ENCODE peak calls at places on chromosome 18, in four cellular contexts. Q, V, U and Z are unnamed samples.

GRCh38 chr18:78102135-78102534 is 852.5 kb downstream of the GALR1 start:
- DNase-seq in Q (no peak), V (peak), U (no peak), Z (no peak)

GRCh38 chr18:44826418-44827259 is 146.0 kb downstream of the SETBP1 start:
- DNase-seq in Q (no peak), V (no peak), U (peak), Z (peak)

GRCh38 chr18:62500174-62500573 is 22.7 kb upstream of the ZCCHC2 start:
- DNase-seq in Q (no peak), V (no peak), U (no peak), Z (no peak)

GRCh38 chr18:56890632-56891031 is 239.5 kb downstream of the WDR7 start:
- DNase-seq in Q (no peak), V (no peak), U (no peak), Z (no peak)

GRCh38 chr18:68244786-68245185 is 470.1 kb downstream of the TMX3 start:
- DNase-seq in Q (no peak), V (no peak), U (no peak), Z (no peak)

GRCh38 chr18:686339-687111 is 25.9 kb downstream of the ENOSF1 start:
- DNase-seq in Q (no peak), V (no peak), U (no peak), Z (no peak)

GRCh38 chr18:59419386-59419785 is 60.3 kb upstream of the LMAN1 start:
- DNase-seq in Q (no peak), V (no peak), U (no peak), Z (no peak)

GRCh38 chr18:48955528-48956261 is 4.9 kb upstream of the SMAD7 start:
- DNase-seq in Q (no peak), V (no peak), U (no peak), Z (peak)

GRCh38 chr18:11309172-11309571 is 159.8 kb upstream of the PIEZO2 start:
- DNase-seq in Q (no peak), V (no peak), U (no peak), Z (no peak)

GRCh38 chr18:34576622-34577021 is 133.5 kb upstream of the DTNA start:
- DNase-seq in Q (no peak), V (no peak), U (no peak), Z (no peak)

GRCh38 chr18:44632469-44633145 is 48.1 kb upstream of the SETBP1 start:
- DNase-seq in Q (no peak), V (no peak), U (no peak), Z (no peak)

GRCh38 chr18:12862467-12862866 is 21.6 kb downstream of the PTPN2 start:
- DNase-seq in Q (peak), V (no peak), U (no peak), Z (no peak)

GRCh38 chr18:73331212-73331772 is 463.5 kb upstream of the NETO1 start:
- DNase-seq in Q (no peak), V (no peak), U (no peak), Z (no peak)

GRCh38 chr18:6158958-6159357 is 255.8 kb downstream of the L3MBTL4 start:
- DNase-seq in Q (no peak), V (no peak), U (no peak), Z (no peak)

GRCh38 chr18:79566841-79567370 is 112.7 kb upstream of the CTDP1 start:
- DNase-seq in Q (no peak), V (no peak), U (no peak), Z (no peak)

GRCh38 chr18:10926565-10927194 is 222.7 kb downstream of the PIEZO2 start:
- DNase-seq in Q (no peak), V (no peak), U (no peak), Z (no peak)

GRCh38 chr18:69968073-69968472 is 20.4 kb upstream of the CD226 start:
- DNase-seq in Q (no peak), V (no peak), U (no peak), Z (no peak)

GRCh38 chr18:10057808-10058791 is 144.3 kb downstream of the VAPA start:
- DNase-seq in Q (no peak), V (no peak), U (peak), Z (peak)

GRCh38 chr18:12388440-12388839 is 11.4 kb upstream of the AFG3L2 start:
- DNase-seq in Q (no peak), V (no peak), U (no peak), Z (no peak)

DNA sequence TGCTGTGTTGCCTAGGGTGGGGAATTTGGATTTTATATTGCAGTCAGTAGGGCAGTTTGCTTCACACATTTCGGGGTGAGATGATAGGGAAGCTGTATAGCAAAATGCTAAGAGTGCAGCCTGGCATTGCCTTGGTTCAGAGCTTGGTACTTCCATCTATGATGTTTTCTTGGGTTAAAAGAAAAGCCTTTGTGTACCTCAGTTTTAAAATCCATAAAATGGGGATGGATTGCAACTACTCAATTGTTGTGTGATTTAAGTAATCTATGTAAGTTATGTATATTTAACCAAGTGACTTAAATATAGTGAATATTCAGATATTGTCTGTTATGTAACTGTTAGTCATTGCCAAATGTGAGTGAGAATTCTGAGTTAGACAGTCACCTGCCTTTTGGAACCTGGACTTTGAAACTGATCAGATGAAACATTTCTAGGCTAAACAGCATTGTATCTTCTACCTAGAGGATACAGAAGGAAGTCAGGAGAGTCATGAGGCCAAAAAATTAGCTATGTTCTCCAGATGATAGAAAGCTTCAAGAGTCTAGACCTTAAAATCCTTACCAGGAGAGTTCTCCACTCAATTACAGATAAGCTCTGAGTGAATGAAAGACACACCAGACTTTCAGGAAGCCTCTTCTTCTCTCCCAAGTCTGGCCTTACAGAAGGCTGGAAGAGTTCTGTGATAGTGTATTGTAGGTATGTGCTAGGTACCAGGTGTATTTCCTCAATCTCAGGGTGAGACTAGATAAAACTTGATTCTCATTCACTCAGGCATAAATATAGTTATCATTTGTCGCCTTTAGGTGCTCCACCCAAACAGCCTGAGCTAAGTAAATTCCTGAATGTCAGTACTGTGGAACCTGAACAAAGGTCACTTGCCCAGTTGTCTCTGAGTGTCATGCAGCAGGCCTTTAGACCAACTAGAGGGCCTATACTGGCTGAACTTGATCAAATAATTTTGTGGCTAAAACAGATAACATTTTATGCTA is 7.5 kb downstream of the RIOK3 start:
- DNase-seq in Q (no peak), V (no peak), U (no peak), Z (no peak)
- H3K27ac ChIP-seq in Q (peak), V (no peak), U (no peak), Z (no peak)

GRCh38 chr18:3593381-3593903 is 143.5 kb downstream of the TGIF1 start:
- DNase-seq in Q (no peak), V (no peak), U (no peak), Z (no peak)
- TF ChIP-seq POLR2A in Q (no peak), V (no peak), U (no peak), Z (peak)

GRCh38 chr18:26548144-26549102 is at the start of gene KCTD1:
- DNase-seq in Q (peak), V (no peak), U (peak), Z (peak)

GRCh38 chr18:26551217-26551708 is 2.9 kb upstream of the KCTD1 start:
- DNase-seq in Q (no peak), V (peak), U (no peak), Z (no peak)

GRCh38 chr18:26549486-26550435 is 1.4 kb upstream of the KCTD1 start:
- DNase-seq in Q (peak), V (no peak), U (peak), Z (peak)

GRCh38 chr18:26547302-26548143 is 830 bp downstream of the KCTD1 start:
- DNase-seq in Q (peak), V (peak), U (peak), Z (peak)

GRCh38 chr18:26549103-26549485 is 741 bp upstream of the KCTD1 start:
- DNase-seq in Q (no peak), V (no peak), U (no peak), Z (peak)
- H3K27ac ChIP-seq in Q (no peak), V (peak), U (peak), Z (peak)

DNA sequence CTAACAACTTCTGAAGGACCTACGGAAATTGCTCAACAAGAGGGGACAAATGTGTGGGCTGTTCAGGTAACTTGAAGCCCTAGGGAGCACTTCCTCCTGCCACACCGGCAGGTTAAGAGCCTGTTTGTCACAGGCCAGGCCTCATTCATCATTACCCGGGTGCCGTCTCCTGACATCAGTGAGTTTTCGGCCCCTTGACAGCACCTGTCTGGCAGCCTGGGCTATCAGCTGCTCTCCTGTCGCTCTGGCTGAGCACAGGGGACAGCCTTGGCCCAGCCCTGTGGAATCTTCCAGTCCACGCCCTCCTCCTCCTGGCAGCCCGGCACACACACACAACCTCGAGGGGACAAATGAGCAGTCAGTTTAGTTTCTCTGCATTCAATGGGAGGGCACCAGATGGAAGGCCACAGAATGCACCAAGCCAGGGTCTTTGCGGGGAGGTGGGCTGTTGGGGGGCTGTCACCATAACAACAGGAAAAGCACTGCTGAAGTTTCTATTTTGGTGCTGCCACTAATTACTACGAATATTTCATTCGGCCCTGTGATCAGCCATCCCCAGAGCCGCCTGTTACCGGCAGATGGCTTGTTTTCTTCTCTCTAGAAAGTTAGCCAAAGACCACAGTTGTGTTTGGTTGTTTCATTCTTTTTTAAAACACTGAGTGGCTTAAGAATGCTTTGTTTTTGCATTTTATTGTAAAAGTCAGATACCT is 190.0 kb upstream of the NDUFV2 start:
- DNase-seq in Q (peak), V (peak), U (no peak), Z (no peak)
- TF ChIP-seq POLR2A in Q (no peak), V (no peak), U (no peak), Z (no peak)

GRCh38 chr18:14924226-14924625 is 176.3 kb downstream of the ANKRD30B start:
- DNase-seq in Q (no peak), V (no peak), U (no peak), Z (no peak)
- H3K27ac ChIP-seq in Q (no peak), V (no peak), U (no peak), Z (no peak)

DNA sequence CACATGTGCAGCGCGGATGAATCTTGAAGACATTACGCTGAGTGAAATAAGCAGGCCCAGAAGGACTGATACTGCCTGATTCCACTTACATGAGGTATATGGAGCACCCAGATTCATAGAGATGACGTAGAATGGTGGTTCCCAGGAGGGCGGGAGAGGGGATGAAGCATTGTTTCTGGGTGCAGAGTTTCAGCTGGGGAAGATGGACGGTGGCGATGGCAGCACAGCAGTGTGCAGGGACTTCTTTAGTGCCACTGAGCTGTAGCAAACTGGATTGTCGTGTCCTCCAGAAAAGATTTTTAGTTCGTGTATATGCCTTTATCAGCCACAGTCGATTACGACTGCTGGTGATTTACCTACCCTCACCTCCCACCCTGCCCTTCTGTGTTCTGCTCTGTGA is 30.5 kb downstream of the RAB12 start:
- DNase-seq in Q (no peak), V (no peak), U (no peak), Z (no peak)
- TF ChIP-seq POLR2A in Q (no peak), V (no peak), U (no peak), Z (no peak)

GRCh38 chr18:74742573-74742972 is 144.9 kb downstream of the ZNF407 start:
- DNase-seq in Q (no peak), V (no peak), U (no peak), Z (no peak)
- H3K27ac ChIP-seq in Q (no peak), V (no peak), U (no peak), Z (no peak)

GRCh38 chr18:2569338-2570207 is 1.7 kb downstream of the METTL4 start:
- DNase-seq in Q (no peak), V (no peak), U (no peak), Z (no peak)
- TF ChIP-seq POLR2A in Q (no peak), V (no peak), U (no peak), Z (no peak)